ENCODE peak calls at places on chromosome 1, in four cellular contexts. N is lower lobe of right lung; C is CD8-positive, alpha-beta memory T cell; J is RWPE1. T is an unnamed sample.
A peak's percentile ranks its signal among the peaks of the same experiment; 100 is the strongest.

GRCh38 chr1:33347650-33347992 is 26.7 kb upstream of the A3GALT2 start:
- DNase-seq in N (no peak), C (no peak), J (no peak), T (no peak)

GRCh38 chr1:175884369-175884768 is 141.0 kb upstream of the TNR start:
- DNase-seq in N (no peak), C (no peak), J (no peak), T (no peak)

GRCh38 chr1:236147521-236148470 is 5.5 kb downstream of the GPR137B start:
- DNase-seq in N (no peak), C (no peak), J (no peak), T (no peak)

GRCh38 chr1:17611991-17612390 is 72.5 kb downstream of the ARHGEF10L start:
- DNase-seq in N (no peak), C (no peak), J (no peak), T (peak; percentile 88)

GRCh38 chr1:118589486-118589885 is 398.7 kb downstream of the TBX15 start:
- DNase-seq in N (no peak), C (no peak), J (no peak), T (no peak)

GRCh38 chr1:26450906-26451305 is 18.8 kb downstream of the DHDDS start:
- DNase-seq in N (no peak), C (no peak), J (no peak), T (peak; percentile 88)

GRCh38 chr1:115282825-115283224 is 55.2 kb downstream of the NGF start:
- DNase-seq in N (no peak), C (no peak), J (no peak), T (no peak)

GRCh38 chr1:46278807-46279206 is 24.6 kb downstream of the LRRC41 start:
- DNase-seq in N (no peak), C (no peak), J (peak; percentile 27), T (no peak)

GRCh38 chr1:219926363-219926998 is 1.9 kb downstream of the SLC30A10 start:
- DNase-seq in N (no peak), C (no peak), J (peak; percentile 46), T (peak; percentile 43)

GRCh38 chr1:219924348-219924747 is 4.0 kb downstream of the SLC30A10 start:
- DNase-seq in N (no peak), C (no peak), J (no peak), T (no peak)

GRCh38 chr1:219928791-219929118 is 398 bp upstream of the SLC30A10 start:
- DNase-seq in N (no peak), C (no peak), J (no peak), T (no peak)

GRCh38 chr1:219927956-219928790 is at the start of gene SLC30A10:
- DNase-seq in N (no peak), C (no peak), J (no peak), T (peak; percentile 22)

GRCh38 chr1:219927298-219927955 is 930 bp downstream of the SLC30A10 start:
- DNase-seq in N (no peak), C (no peak), J (no peak), T (no peak)
- H3K27ac ChIP-seq in N (no peak overlapping the region), C (peak overlapping the region; percentile 28), J (no peak overlapping the region), T (no peak overlapping the region)

GRCh38 chr1:192968323-192968722 is 90.8 kb downstream of the UCHL5 start:
- DNase-seq in N (no peak), C (no peak), J (no peak), T (no peak)
- H3K27ac ChIP-seq in N (no peak overlapping the region), C (no peak overlapping the region), J (no peak overlapping the region), T (no peak overlapping the region)

DNA sequence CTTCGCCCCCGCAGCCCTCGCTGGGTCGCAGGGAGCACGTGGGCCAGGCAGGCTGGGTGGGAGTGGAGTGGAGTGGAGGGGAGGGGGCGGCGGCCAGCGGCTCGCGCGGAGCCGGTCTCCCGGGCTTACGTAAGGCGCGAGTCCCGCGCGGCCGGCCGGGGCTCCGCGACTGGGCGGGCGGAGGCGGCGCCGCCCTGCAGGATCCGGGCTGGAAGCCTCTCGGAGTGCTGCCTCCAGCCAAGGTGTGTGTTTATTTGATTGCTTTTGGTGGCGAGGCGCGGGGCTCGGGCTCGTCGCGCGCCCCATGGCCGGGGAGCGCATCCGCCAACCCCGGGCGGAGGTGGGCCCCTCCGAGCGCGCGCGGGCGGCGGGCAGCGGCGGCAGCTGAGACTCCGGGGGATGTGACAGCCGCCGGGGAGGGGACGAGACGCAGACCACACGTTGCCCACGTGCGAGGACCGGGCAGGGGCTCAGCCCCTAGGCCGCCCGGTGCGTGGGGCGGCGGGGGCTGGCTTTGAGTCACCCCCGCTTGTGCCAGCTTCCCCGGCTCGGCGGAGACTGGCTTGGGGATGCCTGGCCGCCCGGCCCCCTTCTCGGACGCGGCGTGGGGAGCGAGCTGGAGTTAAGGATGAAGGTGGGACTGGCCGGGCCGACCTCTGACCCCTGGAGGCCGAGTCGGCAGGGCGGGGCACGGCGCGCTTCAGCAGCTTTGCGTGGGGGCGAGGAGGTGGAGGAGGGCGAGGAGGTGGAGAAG is 402 bp upstream of the AK4 start:
- DNase-seq in N (peak; percentile 49), C (peak; percentile 17), J (peak; percentile 36), T (peak; percentile 53)
- H3K27ac ChIP-seq in N (no peak overlapping the region), C (no peak overlapping the region), J (peak overlapping the region; percentile 83), T (no peak overlapping the region)

DNA sequence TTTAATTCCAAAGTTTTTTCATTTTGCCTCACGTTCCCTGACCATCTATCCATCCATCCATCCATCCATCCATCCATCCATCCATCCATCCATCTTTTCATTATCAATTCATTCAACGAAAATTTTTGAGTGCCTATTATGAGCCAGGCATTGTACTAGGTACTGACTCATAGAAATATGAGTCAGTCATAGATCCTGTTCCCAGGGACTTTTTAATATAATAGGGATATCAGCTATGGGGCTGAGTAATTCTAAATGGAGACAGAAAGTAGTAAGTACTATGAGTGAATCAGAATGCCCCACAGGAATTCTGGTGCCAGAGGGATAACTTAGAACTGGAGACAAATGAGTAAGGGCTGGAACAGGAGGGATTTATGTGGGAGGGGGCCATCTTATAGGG is 49.8 kb upstream of the GNG12 start:
- DNase-seq in N (no peak), C (no peak), J (peak; percentile 86), T (no peak)
- H3K27ac ChIP-seq in N (no peak overlapping the region), C (no peak overlapping the region), J (no peak overlapping the region), T (no peak overlapping the region)